ENCODE peak calls at places on chromosomes 1 and 21, in seven cellular contexts. One of them, this sample, is unnamed. For H3K4me1, the result is how much of the 10 kb centered on the place peaks cover.

GRCh38 chr1:113684153-113684541 is 75.1 kb downstream of the PHTF1 start:
- DNase-seq in heart right ventricle: peak
- DNase-seq in IMR-90: peak
- DNase-seq in mesenchymal stem cell: peak
- DNase-seq in lower lobe of right lung: peak
- DNase-seq in Karpas-422: no peak
- DNase-seq in lung: no peak
- DNase-seq in this sample: peak

GRCh38 chr1:20187103-20187812 is 940 bp upstream of the PLA2G2C start:
- DNase-seq in heart right ventricle: no peak
- DNase-seq in IMR-90: no peak
- DNase-seq in mesenchymal stem cell: no peak
- DNase-seq in lower lobe of right lung: peak
- DNase-seq in Karpas-422: no peak
- DNase-seq in lung: peak
- DNase-seq in this sample: no peak

GRCh38 chr1:21289700-21290545 is at the start of gene ECE1:
- DNase-seq in heart right ventricle: peak
- DNase-seq in IMR-90: no peak
- DNase-seq in mesenchymal stem cell: peak
- DNase-seq in lower lobe of right lung: peak
- DNase-seq in Karpas-422: peak
- DNase-seq in lung: peak
- DNase-seq in this sample: no peak

GRCh38 chr1:26949926-26950319 is 10.3 kb downstream of the KDF1 start:
- DNase-seq in heart right ventricle: no peak
- DNase-seq in IMR-90: no peak
- DNase-seq in mesenchymal stem cell: no peak
- DNase-seq in lower lobe of right lung: no peak
- DNase-seq in Karpas-422: no peak
- DNase-seq in lung: no peak
- DNase-seq in this sample: peak

GRCh38 chr21:43210454-43211084 is 41.8 kb downstream of the CRYAA start:
- DNase-seq in heart right ventricle: no peak
- DNase-seq in IMR-90: no peak
- DNase-seq in mesenchymal stem cell: no peak
- DNase-seq in lower lobe of right lung: no peak
- DNase-seq in Karpas-422: no peak
- DNase-seq in lung: no peak
- DNase-seq in this sample: no peak

GRCh38 chr1:3267550-3268270 is 186.8 kb upstream of the ARHGEF16 start:
- DNase-seq in heart right ventricle: no peak
- DNase-seq in IMR-90: no peak
- DNase-seq in mesenchymal stem cell: no peak
- DNase-seq in lower lobe of right lung: no peak
- DNase-seq in Karpas-422: no peak
- DNase-seq in lung: no peak
- DNase-seq in this sample: peak

GRCh38 chr1:225449261-225449660 is 21.4 kb upstream of the LBR start:
- DNase-seq in heart right ventricle: no peak
- DNase-seq in IMR-90: no peak
- DNase-seq in mesenchymal stem cell: no peak
- DNase-seq in lower lobe of right lung: no peak
- DNase-seq in Karpas-422: no peak
- DNase-seq in lung: no peak
- DNase-seq in this sample: no peak

GRCh38 chr1:109928591-109929111 is 18.0 kb downstream of the CSF1 start:
- DNase-seq in heart right ventricle: peak
- DNase-seq in IMR-90: peak
- DNase-seq in mesenchymal stem cell: peak
- DNase-seq in lower lobe of right lung: no peak
- DNase-seq in Karpas-422: no peak
- DNase-seq in lung: no peak
- DNase-seq in this sample: no peak

GRCh38 chr1:183567584-183567983 is 22.7 kb downstream of the NCF2 start:
- DNase-seq in heart right ventricle: peak
- DNase-seq in IMR-90: peak
- DNase-seq in mesenchymal stem cell: no peak
- DNase-seq in lower lobe of right lung: peak
- DNase-seq in Karpas-422: peak
- DNase-seq in lung: peak
- DNase-seq in this sample: no peak

GRCh38 chr1:50419192-50419906 is 3.9 kb downstream of the DMRTA2 start:
- DNase-seq in heart right ventricle: no peak
- DNase-seq in IMR-90: no peak
- DNase-seq in mesenchymal stem cell: no peak
- DNase-seq in lower lobe of right lung: no peak
- DNase-seq in Karpas-422: no peak
- DNase-seq in lung: no peak
- DNase-seq in this sample: no peak

GRCh38 chr21:45634511-45635183 is 8.9 kb upstream of the PCBP3 start:
- DNase-seq in heart right ventricle: no peak
- DNase-seq in IMR-90: peak
- DNase-seq in mesenchymal stem cell: no peak
- DNase-seq in lower lobe of right lung: no peak
- DNase-seq in Karpas-422: no peak
- DNase-seq in lung: no peak
- DNase-seq in this sample: no peak

GRCh38 chr1:165443539-165444289 is 1.2 kb downstream of the RXRG start:
- DNase-seq in heart right ventricle: peak
- DNase-seq in IMR-90: no peak
- DNase-seq in mesenchymal stem cell: no peak
- DNase-seq in lower lobe of right lung: peak
- DNase-seq in Karpas-422: no peak
- DNase-seq in lung: no peak
- DNase-seq in this sample: no peak

GRCh38 chr1:39131940-39132339 is 72.6 kb upstream of the MACF1 start:
- DNase-seq in heart right ventricle: no peak
- DNase-seq in IMR-90: no peak
- DNase-seq in mesenchymal stem cell: no peak
- DNase-seq in lower lobe of right lung: no peak
- DNase-seq in Karpas-422: no peak
- DNase-seq in lung: no peak
- DNase-seq in this sample: no peak

GRCh38 chr1:210292276-210292851 is 36.3 kb upstream of the HHAT start:
- DNase-seq in heart right ventricle: peak
- DNase-seq in IMR-90: no peak
- DNase-seq in mesenchymal stem cell: peak
- DNase-seq in lower lobe of right lung: peak
- DNase-seq in Karpas-422: no peak
- DNase-seq in lung: peak
- DNase-seq in this sample: peak

GRCh38 chr1:197521118-197521739 is 253.2 kb downstream of the CRB1 start:
- DNase-seq in heart right ventricle: no peak
- DNase-seq in IMR-90: peak
- DNase-seq in mesenchymal stem cell: peak
- DNase-seq in lower lobe of right lung: no peak
- DNase-seq in Karpas-422: peak
- DNase-seq in lung: no peak
- DNase-seq in this sample: no peak

GRCh38 chr1:50603274-50604271 is 180.3 kb upstream of the DMRTA2 start:
- DNase-seq in heart right ventricle: no peak
- DNase-seq in IMR-90: peak
- DNase-seq in mesenchymal stem cell: peak
- DNase-seq in lower lobe of right lung: no peak
- DNase-seq in Karpas-422: no peak
- DNase-seq in lung: no peak
- DNase-seq in this sample: no peak

GRCh38 chr21:37079211-37079824 is 6.3 kb downstream of the TTC3 start:
- DNase-seq in heart right ventricle: no peak
- DNase-seq in IMR-90: no peak
- DNase-seq in mesenchymal stem cell: no peak
- DNase-seq in lower lobe of right lung: no peak
- DNase-seq in Karpas-422: peak
- DNase-seq in lung: no peak
- DNase-seq in this sample: no peak

GRCh38 chr1:234337233-234337632 is 36.0 kb upstream of the COA6 start:
- DNase-seq in heart right ventricle: no peak
- DNase-seq in IMR-90: no peak
- DNase-seq in mesenchymal stem cell: no peak
- DNase-seq in lower lobe of right lung: no peak
- DNase-seq in Karpas-422: no peak
- DNase-seq in lung: no peak
- DNase-seq in this sample: no peak

GRCh38 chr1:228938248-228938891 is 203.1 kb downstream of the RHOU start:
- DNase-seq in heart right ventricle: peak
- DNase-seq in IMR-90: no peak
- DNase-seq in mesenchymal stem cell: peak
- DNase-seq in lower lobe of right lung: no peak
- DNase-seq in Karpas-422: no peak
- DNase-seq in lung: peak
- DNase-seq in this sample: no peak

GRCh38 chr1:66980745-66981367 is 56.1 kb downstream of the MIER1 start:
- DNase-seq in heart right ventricle: no peak
- DNase-seq in IMR-90: peak
- DNase-seq in mesenchymal stem cell: peak
- DNase-seq in lower lobe of right lung: no peak
- DNase-seq in Karpas-422: no peak
- DNase-seq in lung: no peak
- DNase-seq in this sample: no peak

GRCh38 chr1:175839678-175840669 is 96.6 kb upstream of the TNR start:
- DNase-seq in heart right ventricle: no peak
- DNase-seq in IMR-90: no peak
- DNase-seq in mesenchymal stem cell: peak
- DNase-seq in lower lobe of right lung: no peak
- DNase-seq in Karpas-422: no peak
- DNase-seq in lung: no peak
- DNase-seq in this sample: no peak

GRCh38 chr21:44767834-44768831 is 33.5 kb downstream of the UBE2G2 start:
- DNase-seq in heart right ventricle: no peak
- DNase-seq in IMR-90: no peak
- DNase-seq in mesenchymal stem cell: no peak
- DNase-seq in lower lobe of right lung: no peak
- DNase-seq in Karpas-422: no peak
- DNase-seq in lung: no peak
- DNase-seq in this sample: no peak

GRCh38 chr21:43211085-43212071 is 42.6 kb downstream of the CRYAA start:
- DNase-seq in heart right ventricle: no peak
- DNase-seq in IMR-90: no peak
- DNase-seq in mesenchymal stem cell: no peak
- DNase-seq in lower lobe of right lung: peak
- DNase-seq in Karpas-422: peak
- DNase-seq in lung: peak
- DNase-seq in this sample: peak

GRCh38 chr1:40301066-40301465 is 16.0 kb downstream of the COL9A2 start:
- DNase-seq in heart right ventricle: no peak
- DNase-seq in IMR-90: no peak
- DNase-seq in mesenchymal stem cell: no peak
- DNase-seq in lower lobe of right lung: no peak
- DNase-seq in Karpas-422: no peak
- DNase-seq in lung: no peak
- DNase-seq in this sample: no peak
- H3K4me3 ChIP-seq in heart right ventricle: no peak
- H3K4me3 ChIP-seq in IMR-90: no peak
- H3K4me3 ChIP-seq in mesenchymal stem cell: no peak
- H3K4me3 ChIP-seq in lower lobe of right lung: no peak
- H3K4me3 ChIP-seq in Karpas-422: no peak
- H3K4me3 ChIP-seq in lung: no peak
- H3K4me3 ChIP-seq in this sample: no peak

DNA sequence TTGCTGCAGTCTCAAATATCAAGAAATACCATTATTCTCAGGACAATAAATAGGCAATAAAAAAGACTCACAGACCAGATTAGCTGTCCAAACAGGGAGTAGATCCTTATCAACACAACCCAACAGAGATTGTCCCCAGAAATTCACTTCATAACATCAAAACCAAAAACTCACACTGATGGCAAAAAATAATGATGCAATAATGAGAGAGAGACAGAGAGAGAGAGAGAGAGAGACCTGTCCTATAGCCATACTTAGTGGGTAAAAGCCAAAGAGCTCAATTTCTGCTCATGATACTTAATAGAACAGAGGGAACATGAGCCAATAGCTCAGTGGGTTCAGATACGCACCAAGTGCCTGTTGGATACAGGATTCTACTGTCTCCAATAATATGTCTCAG is 244.5 kb downstream of the FAM72C start:
- DNase-seq in heart right ventricle: no peak
- DNase-seq in IMR-90: no peak
- DNase-seq in mesenchymal stem cell: no peak
- DNase-seq in lower lobe of right lung: no peak
- DNase-seq in Karpas-422: no peak
- DNase-seq in lung: no peak
- DNase-seq in this sample: no peak
- H3K4me1 ChIP-seq in heart right ventricle: under half
- H3K4me1 ChIP-seq in IMR-90: under half
- H3K4me1 ChIP-seq in mesenchymal stem cell: under half
- H3K4me1 ChIP-seq in lower lobe of right lung: under half
- H3K4me1 ChIP-seq in Karpas-422: under half
- H3K4me1 ChIP-seq in lung: under half
- H3K4me1 ChIP-seq in this sample: under half

GRCh38 chr1:169768161-169768560 is 26.5 kb downstream of the METTL18 start:
- DNase-seq in heart right ventricle: no peak
- DNase-seq in IMR-90: no peak
- DNase-seq in mesenchymal stem cell: no peak
- DNase-seq in lower lobe of right lung: no peak
- DNase-seq in Karpas-422: no peak
- DNase-seq in lung: no peak
- DNase-seq in this sample: no peak
- H3K27ac ChIP-seq in heart right ventricle: no peak
- H3K27ac ChIP-seq in IMR-90: no peak
- H3K27ac ChIP-seq in mesenchymal stem cell: no peak
- H3K27ac ChIP-seq in lower lobe of right lung: no peak
- H3K27ac ChIP-seq in Karpas-422: no peak
- H3K27ac ChIP-seq in lung: no peak
- H3K27ac ChIP-seq in this sample: no peak

GRCh38 chr21:42063206-42063577 is 7.9 kb upstream of the UMODL1 start:
- DNase-seq in heart right ventricle: no peak
- DNase-seq in IMR-90: no peak
- DNase-seq in mesenchymal stem cell: no peak
- DNase-seq in lower lobe of right lung: peak
- DNase-seq in Karpas-422: peak
- DNase-seq in lung: peak
- DNase-seq in this sample: peak

GRCh38 chr21:42061195-42061865 is 9.8 kb upstream of the UMODL1 start:
- DNase-seq in heart right ventricle: peak
- DNase-seq in IMR-90: no peak
- DNase-seq in mesenchymal stem cell: no peak
- DNase-seq in lower lobe of right lung: peak
- DNase-seq in Karpas-422: peak
- DNase-seq in lung: peak
- DNase-seq in this sample: no peak

GRCh38 chr21:42063578-42064521 is 7.3 kb upstream of the UMODL1 start:
- DNase-seq in heart right ventricle: no peak
- DNase-seq in IMR-90: no peak
- DNase-seq in mesenchymal stem cell: no peak
- DNase-seq in lower lobe of right lung: peak
- DNase-seq in Karpas-422: peak
- DNase-seq in lung: peak
- DNase-seq in this sample: no peak

GRCh38 chr21:42061866-42062542 is 9.1 kb upstream of the UMODL1 start:
- DNase-seq in heart right ventricle: no peak
- DNase-seq in IMR-90: no peak
- DNase-seq in mesenchymal stem cell: no peak
- DNase-seq in lower lobe of right lung: no peak
- DNase-seq in Karpas-422: peak
- DNase-seq in lung: no peak
- DNase-seq in this sample: no peak

GRCh38 chr21:42062543-42063022 is 8.5 kb upstream of the UMODL1 start:
- DNase-seq in heart right ventricle: no peak
- DNase-seq in IMR-90: no peak
- DNase-seq in mesenchymal stem cell: no peak
- DNase-seq in lower lobe of right lung: peak
- DNase-seq in Karpas-422: peak
- DNase-seq in lung: no peak
- DNase-seq in this sample: no peak
- H3K4me3 ChIP-seq in heart right ventricle: no peak
- H3K4me3 ChIP-seq in IMR-90: no peak
- H3K4me3 ChIP-seq in mesenchymal stem cell: no peak
- H3K4me3 ChIP-seq in lower lobe of right lung: peak
- H3K4me3 ChIP-seq in Karpas-422: peak
- H3K4me3 ChIP-seq in lung: no peak
- H3K4me3 ChIP-seq in this sample: no peak

GRCh38 chr1:92996131-92996463 is 34.8 kb upstream of the DIPK1A start:
- DNase-seq in heart right ventricle: no peak
- DNase-seq in IMR-90: no peak
- DNase-seq in mesenchymal stem cell: no peak
- DNase-seq in lower lobe of right lung: no peak
- DNase-seq in Karpas-422: no peak
- DNase-seq in lung: no peak
- DNase-seq in this sample: no peak
- H3K4me1 ChIP-seq in heart right ventricle: under half
- H3K4me1 ChIP-seq in IMR-90: under half
- H3K4me1 ChIP-seq in mesenchymal stem cell: under half
- H3K4me1 ChIP-seq in lower lobe of right lung: under half
- H3K4me1 ChIP-seq in Karpas-422: under half
- H3K4me1 ChIP-seq in lung: under half
- H3K4me1 ChIP-seq in this sample: under half

This sample was measured in pancreas.